ENCODE peak calls at places on chromosomes 3 and 15, in five cellular contexts. G is effector memory CD4-positive, alpha-beta T cell; O is GM12891; L is ACHN; B is bronchial epithelial cell. X is an unnamed sample.

GRCh38 chr15:75620776-75621536 is 4.6 kb downstream of the SNUPN start:
- DNase-seq in B (peak), O (no peak), L (peak), G (no peak), X (peak)

GRCh38 chr3:47849186-47850061 is 46.5 kb downstream of the DHX30 start:
- DNase-seq in L (no peak), G (no peak), O (no peak), B (no peak), X (no peak)

GRCh38 chr3:71530903-71531535 is 52.5 kb downstream of the FOXP1 start:
- DNase-seq in B (no peak), O (no peak), L (no peak), G (no peak), X (no peak)

GRCh38 chr3:128068156-128068620 is 16.0 kb downstream of the SEC61A1 start:
- DNase-seq in L (peak), O (peak), G (no peak), B (peak), X (no peak)

GRCh38 chr3:32405155-32405554 is 13.5 kb downstream of the CMTM7 start:
- DNase-seq in G (no peak), B (no peak), L (no peak), O (no peak), X (no peak)

GRCh38 chr3:191470080-191470479 is 9.1 kb downstream of the PYDC2 start:
- DNase-seq in O (no peak), B (no peak), G (no peak), L (no peak), X (no peak)

GRCh38 chr15:100765458-100766224 is 114.0 kb upstream of the ALDH1A3 start:
- DNase-seq in L (no peak), G (no peak), B (no peak), O (no peak), X (no peak)

GRCh38 chr3:29065211-29065785 is 215.6 kb upstream of the RBMS3 start:
- DNase-seq in L (peak), O (no peak), G (no peak), B (peak), X (peak)

X was measured in lower lobe of right lung.